ENCODE peak calls at places on chromosomes 3 and 15, in nine cellular contexts. O, J, K, E, N, B, Y, R and S are unnamed samples.

GRCh38 chr15:40051616-40052415 is 12.8 kb upstream of the SRP14 start:
- DNase-seq in O (no peak), E (no peak), N (no peak), R (no peak), K (no peak), Y (no peak), J (no peak), B (no peak), S (no peak)

GRCh38 chr3:181698263-181698944 is 13.3 kb upstream of the SOX2 start:
- DNase-seq in R (no peak), N (no peak), Y (peak; percentile 41), E (no peak), J (no peak), K (no peak), B (no peak), O (no peak), S (no peak)

GRCh38 chr3:183439510-183439909 is 11.1 kb upstream of the MCF2L2 start:
- DNase-seq in K (no peak), R (no peak), O (no peak), J (no peak), B (no peak), N (no peak), Y (peak; percentile 63), E (no peak), S (no peak)

GRCh38 chr3:158819282-158819681 is 17.4 kb downstream of the MFSD1 start:
- DNase-seq in Y (no peak), N (no peak), O (no peak), R (no peak), J (no peak), E (no peak), K (no peak), B (no peak), S (no peak)

GRCh38 chr3:14179114-14179465 is 473 bp downstream of the LSM3 start:
- DNase-seq in K (no peak), E (no peak), R (no peak), Y (no peak), N (no peak), O (no peak), B (no peak), J (no peak), S (no peak)

GRCh38 chr3:169634618-169635236 is 28.8 kb downstream of the MECOM start:
- DNase-seq in J (no peak), N (no peak), E (no peak), Y (peak; percentile 90), B (no peak), O (no peak), R (no peak), K (peak; percentile 9), S (no peak)

GRCh38 chr3:171551296-171551695 is 91.1 kb upstream of the TNIK start:
- DNase-seq in O (no peak), B (no peak), J (no peak), Y (no peak), K (no peak), R (no peak), N (no peak), E (no peak), S (no peak)

GRCh38 chr3:151838574-151839312 is 24.8 kb downstream of the AADAC start:
- DNase-seq in K (peak; percentile 2), Y (peak; percentile 68), B (peak; percentile 42), O (peak; percentile 84), E (no peak), N (peak; percentile 70), J (peak; percentile 41), R (peak; percentile 52), S (peak; percentile 62)

GRCh38 chr3:56468184-56469106 is at the start of gene ERC2:
- DNase-seq in B (no peak), J (peak; percentile 78), O (peak; percentile 93), K (no peak), R (no peak), Y (peak; percentile 26), E (no peak), N (no peak), S (peak; percentile 50)

GRCh38 chr3:187112934-187113793 is 26.1 kb downstream of the RPL39L start:
- DNase-seq in Y (peak; percentile 45), E (no peak), J (no peak), R (no peak), B (no peak), O (no peak), K (no peak), N (no peak), S (no peak)

GRCh38 chr3:107904536-107905066 is 186.2 kb downstream of the CD47 start:
- DNase-seq in R (no peak), Y (peak; percentile 24), B (no peak), J (no peak), K (no peak), O (no peak), N (no peak), E (no peak), S (no peak)

DNA sequence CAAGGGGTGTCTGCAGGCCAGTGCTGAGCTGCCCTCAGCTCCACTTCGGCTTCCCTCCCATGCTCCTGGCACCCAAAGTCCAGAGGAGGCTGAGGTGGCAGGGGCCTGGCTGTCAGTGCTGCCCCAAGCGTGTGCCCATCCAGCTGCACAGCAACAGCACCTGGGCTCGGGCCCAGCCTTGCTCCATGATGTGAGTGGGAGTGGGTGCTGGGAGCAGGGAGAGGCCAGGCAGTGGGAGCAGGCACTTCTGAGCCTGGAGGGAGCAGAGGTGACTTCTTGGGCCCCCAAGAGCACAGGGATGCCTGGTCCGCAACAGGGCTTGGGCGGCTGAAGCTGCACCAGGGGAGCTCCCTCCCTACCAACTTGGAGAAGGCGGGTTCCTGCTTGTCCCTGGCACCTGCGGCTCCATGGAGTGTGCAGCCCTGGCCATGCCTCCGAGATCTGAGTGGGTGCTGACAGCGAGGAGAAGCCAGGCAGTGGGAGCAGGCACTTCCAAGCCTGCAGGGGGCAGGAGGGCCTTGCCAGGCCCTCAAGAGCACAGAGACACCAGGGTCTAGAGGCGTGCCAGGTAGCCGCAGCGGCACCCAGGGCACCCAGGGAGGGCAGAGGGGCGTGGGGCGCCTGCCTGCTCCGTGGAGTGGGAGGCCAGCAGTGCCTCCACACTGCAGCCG is 366.7 kb upstream of the SGO1 start:
- DNase-seq in R (no peak), Y (no peak), B (no peak), K (no peak), N (no peak), J (no peak), E (no peak), O (no peak), S (no peak)
- TF ChIP-seq CTCF in R (no peak), Y (no peak), B (no peak), K (no peak), N (no peak), J (no peak), E (no peak), O (no peak), S (no peak)

GRCh38 chr15:36210426-36210825 is 369.0 kb upstream of the CDIN1 start:
- DNase-seq in O (no peak), E (no peak), N (no peak), B (no peak), R (no peak), J (no peak), Y (no peak), K (no peak), S (no peak)

DNA sequence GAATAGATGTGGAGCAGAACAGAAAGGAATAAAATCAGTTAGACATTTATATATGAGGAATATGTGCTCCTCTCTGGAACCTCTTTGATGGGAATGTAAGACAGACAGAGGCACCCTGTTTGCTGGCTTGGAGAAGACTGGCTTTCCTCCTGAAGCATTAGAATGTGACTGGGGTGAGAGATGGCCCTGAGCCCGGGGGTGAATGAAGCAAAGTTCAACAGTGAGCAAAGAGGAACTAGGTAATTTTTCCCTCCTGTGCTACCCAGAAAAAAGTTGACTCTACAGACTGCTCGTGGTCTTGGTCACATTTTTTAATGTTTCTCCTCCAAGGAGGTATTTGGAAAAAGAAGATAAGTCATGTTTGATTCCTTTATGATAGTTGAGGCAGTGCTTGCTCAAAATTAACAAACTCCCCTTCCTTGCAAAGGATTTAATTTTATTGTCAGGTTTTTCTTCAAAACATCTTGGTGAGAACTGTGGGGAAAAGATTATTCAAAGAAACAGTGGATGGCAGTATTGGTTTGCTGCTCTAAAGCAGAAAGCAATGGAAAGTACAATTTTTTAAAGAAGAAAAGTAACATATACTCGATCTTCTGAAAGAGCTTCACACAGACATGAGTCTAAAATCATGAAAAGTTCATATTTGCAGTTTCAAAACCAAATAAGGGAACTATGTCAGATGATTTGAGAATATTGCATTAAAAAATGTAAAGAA is 370.4 kb upstream of the CDIN1 start:
- DNase-seq in K (no peak), R (no peak), B (no peak), J (no peak), N (no peak), E (no peak), O (no peak), Y (no peak), S (no peak)
- TF ChIP-seq CTCF in K (no peak), R (no peak), B (no peak), J (no peak), N (peak; percentile 18), E (no peak), O (peak; percentile 20), Y (no peak), S (no peak)

DNA sequence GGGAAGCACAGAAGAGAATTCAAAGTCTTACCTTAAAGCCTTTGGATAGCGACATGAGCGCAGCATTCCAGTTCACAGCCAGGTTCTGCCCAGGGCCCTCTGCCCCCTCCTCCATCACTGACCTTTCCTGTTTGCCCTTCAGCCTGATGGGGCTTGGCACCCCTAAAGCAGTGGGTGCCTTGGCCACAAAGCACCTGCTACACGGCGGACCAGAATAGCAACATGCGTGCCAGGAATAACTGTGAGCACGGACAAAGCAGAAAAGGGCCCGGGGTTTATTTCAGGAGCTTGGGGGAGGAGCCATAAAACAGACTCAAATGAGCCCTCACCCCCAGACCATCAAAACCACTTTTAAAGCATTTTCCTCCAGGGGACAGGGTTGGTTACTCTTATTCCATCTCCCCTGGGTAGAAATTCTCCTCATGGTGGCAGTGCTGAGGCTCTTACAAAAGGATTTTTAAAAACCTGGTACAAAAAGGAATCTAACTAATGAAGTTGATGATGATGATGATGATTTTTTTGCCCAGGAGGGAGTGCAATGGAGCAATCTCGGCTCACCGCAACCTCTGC is 135.4 kb downstream of the KLF13 start:
- DNase-seq in Y (no peak), E (no peak), J (no peak), O (no peak), K (no peak), N (peak; percentile 49), B (no peak), R (no peak), S (no peak)
- TF ChIP-seq CTCF in Y (peak; percentile 7), E (peak; percentile 36), J (no peak), O (peak; percentile 22), K (no peak), N (no peak), B (peak; percentile 43), R (no peak), S (no peak)

GRCh38 chr15:29141206-29141907 is 128.3 kb downstream of the NSMCE3 start:
- DNase-seq in R (no peak), K (no peak), B (no peak), Y (peak; percentile 44), N (peak; percentile 38), O (no peak), J (no peak), E (no peak), S (no peak)

GRCh38 chr15:29138260-29138659 is 131.4 kb downstream of the NSMCE3 start:
- DNase-seq in B (no peak), O (no peak), R (no peak), N (peak; percentile 11), J (no peak), Y (no peak), E (no peak), K (no peak), S (no peak)

GRCh38 chr15:29140475-29141172 is 129.0 kb downstream of the NSMCE3 start:
- DNase-seq in E (no peak), K (no peak), R (no peak), J (no peak), N (peak; percentile 27), Y (no peak), O (no peak), B (no peak), S (no peak)

GRCh38 chr15:29139072-29139471 is 130.6 kb downstream of the NSMCE3 start:
- DNase-seq in E (no peak), R (no peak), N (peak; percentile 56), O (no peak), Y (no peak), B (no peak), J (no peak), K (no peak), S (no peak)

GRCh38 chr15:29139540-29140459 is 129.8 kb downstream of the NSMCE3 start:
- DNase-seq in E (peak; percentile 56), N (peak; percentile 61), Y (no peak), B (peak; percentile 62), R (peak; percentile 87), K (peak; percentile 56), O (peak; percentile 79), J (peak; percentile 75), S (peak; percentile 76)
- TF ChIP-seq CTCF in E (peak; percentile 97), N (peak; percentile 49), Y (peak; percentile 99), B (peak; percentile 87), R (peak; percentile 87), K (peak; percentile 83), O (peak; percentile 94), J (peak; percentile 92), S (peak; percentile 95)